ENCODE peak calls at places on chromosomes 11 and 22, in six cellular contexts. E is H1, F is HepG2, S is GM12891, Y is K562, O is GM12878. V is an unnamed sample.

GRCh38 chr11:131796089-131796488 is 425.7 kb downstream of the NTM start:
- DNase-seq in F (no peak), S (no peak), Y (no peak), E (no peak), O (no peak), V (no peak)

GRCh38 chr11:34351051-34351450 is 6.8 kb downstream of the ABTB2 start:
- DNase-seq in E (no peak), Y (no peak), S (no peak), O (no peak), F (no peak), V (no peak)

GRCh38 chr11:61149624-61150615 is 11.3 kb downstream of the VPS37C start:
- DNase-seq in Y (peak; percentile 51), F (peak; percentile 46), E (no peak), O (no peak), S (no peak), V (no peak)

GRCh38 chr22:49297871-49298721 is 529.6 kb downstream of the BRD1 start:
- DNase-seq in E (no peak), S (no peak), O (no peak), F (no peak), Y (no peak), V (no peak)

GRCh38 chr22:22767876-22768602 is 119.6 kb upstream of the IGLL5 start:
- DNase-seq in F (no peak), S (no peak), E (no peak), Y (peak; percentile 90), O (no peak), V (no peak)

GRCh38 chr11:13917269-13917668 is 45.3 kb upstream of the SPON1 start:
- DNase-seq in F (no peak), S (no peak), Y (no peak), E (no peak), O (no peak), V (no peak)

GRCh38 chr11:56977324-56977723 is 11.4 kb upstream of the OR5AK2 start:
- DNase-seq in F (no peak), S (no peak), E (no peak), Y (no peak), O (no peak), V (no peak)

GRCh38 chr11:46386005-46386331 is 4.5 kb downstream of the MDK start:
- DNase-seq in Y (no peak), E (no peak), F (no peak), O (no peak), S (no peak), V (no peak)

GRCh38 chr22:47201186-47201995 is 438.9 kb downstream of the TBC1D22A start:
- DNase-seq in F (no peak), E (no peak), Y (no peak), S (no peak), O (no peak), V (no peak)

GRCh38 chr11:76684470-76684869 is 13.9 kb upstream of the LRRC32 start:
- DNase-seq in S (no peak), O (no peak), F (peak; percentile 31), E (no peak), Y (no peak), V (no peak)

GRCh38 chr11:19730373-19730772 is 17.7 kb downstream of the NAV2 start:
- DNase-seq in E (no peak), S (no peak), Y (no peak), F (no peak), O (no peak), V (no peak)

GRCh38 chr11:41246399-41246745 is 213.1 kb downstream of the LRRC4C start:
- DNase-seq in E (no peak), O (no peak), S (no peak), F (no peak), Y (no peak), V (no peak)

GRCh38 chr22:47071078-47071811 is 308.8 kb downstream of the TBC1D22A start:
- DNase-seq in Y (no peak), F (no peak), E (no peak), S (no peak), O (no peak), V (no peak)

DNA sequence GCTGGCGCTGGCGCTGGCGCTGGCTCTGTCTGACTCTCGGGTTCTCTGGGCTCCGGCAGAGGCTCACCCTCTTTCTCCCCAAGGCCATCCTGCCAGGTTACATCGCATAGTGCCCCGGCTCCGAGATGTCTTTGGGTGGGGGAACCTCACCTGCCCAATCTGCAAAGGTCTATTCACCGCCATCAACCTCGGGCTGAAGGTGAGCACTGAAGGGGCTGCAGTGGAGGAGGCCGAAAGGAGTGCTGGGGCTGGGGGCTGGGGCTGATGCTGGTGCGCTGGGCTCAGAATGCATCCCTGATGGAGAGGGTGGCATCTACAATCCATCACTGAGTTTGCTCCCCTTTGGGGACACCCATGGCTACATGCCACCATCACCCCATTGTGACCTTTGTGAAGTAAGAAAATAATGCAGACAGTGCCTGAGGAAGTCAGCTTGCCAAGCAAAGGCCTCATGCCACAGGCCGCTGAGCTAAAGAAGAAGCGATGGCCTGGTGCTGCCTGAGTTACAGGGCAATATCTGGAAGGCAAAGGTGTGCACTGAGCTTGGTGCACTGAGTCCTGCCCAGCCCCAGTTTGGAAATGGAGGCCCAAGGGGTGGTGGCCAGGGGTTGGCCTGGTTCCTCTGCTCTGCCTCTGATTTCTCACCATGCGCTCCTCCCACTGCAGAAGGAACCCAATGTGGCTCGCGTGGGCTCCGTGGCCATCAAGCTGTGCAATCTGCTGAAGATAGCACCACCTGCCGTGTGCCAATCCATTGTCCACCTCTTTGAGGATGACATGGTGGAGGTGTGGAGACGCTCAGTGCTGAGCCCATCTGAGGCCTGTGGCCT is 659 bp downstream of the SMPD1 start:
- DNase-seq in O (no peak), F (no peak), E (no peak), Y (no peak), S (no peak), V (no peak)
- TF ChIP-seq POLR2AphosphoS5 in O (no peak), F (no peak), E (no peak), Y (no peak), S (no peak), V (no peak)

GRCh38 chr11:1934326-1935155 is 12.6 kb upstream of the MRPL23 start:
- DNase-seq in F (no peak), Y (no peak), O (no peak), E (no peak), S (peak; percentile 28), V (peak; percentile 21)
- TF ChIP-seq TAF1 in F (no peak), Y (no peak), O (no peak), E (no peak), S (no peak), V (no peak)

DNA sequence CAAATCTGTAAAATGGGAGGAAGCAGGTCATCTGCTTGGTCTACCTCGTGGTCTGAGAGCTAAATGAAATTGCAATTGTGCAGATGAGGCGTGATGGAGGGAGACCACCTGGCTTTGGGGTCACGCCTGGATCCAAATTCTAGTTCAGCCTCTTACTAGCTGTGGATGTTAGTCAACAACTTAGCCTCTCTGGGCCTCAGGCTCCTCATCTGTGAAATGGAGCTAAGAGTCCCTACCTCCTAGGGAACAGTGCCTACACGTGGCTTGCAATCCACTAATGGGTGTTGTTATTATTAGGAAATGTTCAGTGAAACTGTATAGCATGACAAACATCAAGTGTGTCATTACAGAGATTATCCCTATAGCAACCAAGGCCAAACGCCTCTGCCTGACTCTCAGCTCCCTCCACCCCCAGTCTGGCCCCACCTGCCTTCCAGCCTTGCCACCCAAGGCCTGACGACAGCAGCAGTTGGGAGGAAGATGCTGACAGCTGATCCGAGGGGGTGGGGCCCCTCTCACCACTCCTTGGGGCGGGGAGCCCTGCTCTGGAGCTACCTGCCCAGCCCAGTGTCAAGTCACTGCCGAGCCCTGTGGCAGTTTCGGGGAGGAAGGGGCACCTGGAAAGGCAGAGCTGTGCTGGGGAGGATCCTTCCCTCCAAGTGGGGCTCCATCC is 1.7 kb upstream of the RHOD start:
- DNase-seq in O (no peak), F (peak; percentile 94), E (no peak), S (peak; percentile 59), Y (peak; percentile 88), V (no peak)
- TF ChIP-seq POLR2A in O (no peak), F (no peak), E (no peak), S (no peak), Y (no peak), V (no peak)

GRCh38 chr11:114771172-114771571 is 92.8 kb downstream of the NXPE2 start:
- DNase-seq in E (no peak), Y (no peak), F (no peak), O (no peak), S (no peak), V (no peak)
- TF ChIP-seq POLR2AphosphoS5 in E (no peak), Y (no peak), F (no peak), O (no peak), S (no peak), V (no peak)

GRCh38 chr11:36098046-36098445 is 154.2 kb downstream of the LDLRAD3 start:
- DNase-seq in S (no peak), O (no peak), E (no peak), Y (no peak), F (no peak), V (no peak)
- TF ChIP-seq TAF1 in S (no peak), O (no peak), E (no peak), Y (no peak), F (no peak), V (no peak)

DNA sequence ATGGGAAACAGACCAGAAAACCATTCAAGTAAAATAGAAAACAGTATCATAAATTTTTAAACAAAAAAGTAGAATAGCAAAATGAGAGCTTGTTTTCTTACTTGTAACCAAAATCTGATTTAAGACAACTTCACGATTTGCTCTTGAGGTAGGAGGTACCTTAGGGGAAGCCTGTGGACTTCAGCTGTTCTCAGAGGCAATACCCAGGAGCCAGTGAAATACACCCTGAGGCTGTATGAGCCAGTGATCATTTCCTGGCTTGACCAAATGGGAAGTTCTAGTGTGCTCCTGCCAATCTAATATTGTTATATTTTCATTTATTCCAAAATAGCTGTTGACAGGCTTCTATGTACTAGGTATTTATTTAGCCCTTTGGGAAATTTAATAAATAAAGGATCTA is 104.8 kb downstream of the ARHGAP42 start:
- DNase-seq in F (no peak), Y (no peak), O (no peak), S (no peak), E (peak; percentile 23), V (no peak)
- TF ChIP-seq POLR2A in F (no peak), Y (no peak), O (no peak), S (no peak), E (no peak), V (no peak)

GRCh38 chr11:70399681-70400112 is 1.4 kb downstream of the CTTN start:
- DNase-seq in E (no peak), Y (peak; percentile 58), F (peak; percentile 78), O (no peak), S (no peak), V (no peak)

GRCh38 chr11:70397336-70397982 is 870 bp upstream of the CTTN start:
- DNase-seq in S (no peak), Y (no peak), E (no peak), F (peak; percentile 43), O (no peak), V (no peak)

GRCh38 chr11:70398834-70399680 is 728 bp downstream of the CTTN start:
- DNase-seq in F (no peak), Y (peak; percentile 56), O (no peak), E (no peak), S (peak; percentile 66), V (peak; percentile 49)

GRCh38 chr11:70400643-70401042 is 2.3 kb downstream of the CTTN start:
- DNase-seq in Y (no peak), F (no peak), O (no peak), S (no peak), E (no peak), V (no peak)

GRCh38 chr11:70397983-70398833 is at the start of gene CTTN:
- DNase-seq in F (peak; percentile 79), Y (peak; percentile 98), S (peak; percentile 84), E (peak; percentile 80), O (peak; percentile 24), V (peak; percentile 78)
- TF ChIP-seq POLR2AphosphoS5 in F (peak; percentile 80), Y (peak; percentile 71), S (no peak), E (peak; percentile 64), O (no peak), V (no peak)

V was measured in GM12892.